ENCODE peak calls at places on chromosome 1, in five cellular contexts. Z is stomach, P is NT2/D1, V is mammary epithelial cell, S is heart left ventricle. R is an unnamed sample.

GRCh38 chr1:112454316-112454715 is 54.4 kb upstream of the WNT2B start:
- DNase-seq in Z (no peak), P (no peak), V (peak; percentile 5), S (no peak), R (no peak)

GRCh38 chr1:24027838-24028468 is 47.8 kb upstream of the SRSF10 start:
- DNase-seq in Z (no peak), P (no peak), V (peak; percentile 47), S (no peak), R (no peak)

GRCh38 chr1:243233908-243234307 is 21.2 kb downstream of the CEP170 start:
- DNase-seq in Z (no peak), P (no peak), V (no peak), S (no peak), R (no peak)

GRCh38 chr1:206449566-206449965 is 20.7 kb upstream of the IKBKE start:
- DNase-seq in Z (no peak), P (no peak), V (peak; percentile 24), S (no peak), R (no peak)

GRCh38 chr1:8822383-8823294 is 5.2 kb upstream of the RERE start:
- DNase-seq in Z (peak; percentile 24), P (no peak), V (peak; percentile 84), S (no peak), R (no peak)

GRCh38 chr1:2595261-2595811 is 8.8 kb downstream of the PRXL2B start:
- DNase-seq in Z (no peak), P (no peak), V (no peak), S (no peak), R (no peak)

GRCh38 chr1:174393885-174394284 is 53.9 kb upstream of the GPR52 start:
- DNase-seq in Z (no peak), P (no peak), V (no peak), S (no peak), R (no peak)

GRCh38 chr1:14549897-14550635 is 48.4 kb upstream of the KAZN start:
- DNase-seq in Z (no peak), P (no peak), V (no peak), S (no peak), R (no peak)

GRCh38 chr1:119713538-119714456 is 2.1 kb downstream of the PHGDH start:
- DNase-seq in Z (no peak), P (peak; percentile 58), V (no peak), S (no peak), R (no peak)

GRCh38 chr1:119712342-119713038 is 756 bp downstream of the PHGDH start:
- DNase-seq in Z (peak; percentile 64), P (peak; percentile 62), V (peak; percentile 63), S (peak; percentile 81), R (peak; percentile 56)

GRCh38 chr1:119711804-119712341 is at the start of gene PHGDH:
- DNase-seq in Z (peak; percentile 75), P (peak; percentile 91), V (peak; percentile 88), S (peak; percentile 66), R (peak; percentile 41)

GRCh38 chr1:119714583-119714982 is 2.8 kb downstream of the PHGDH start:
- DNase-seq in Z (no peak), P (no peak), V (no peak), S (no peak), R (no peak)

GRCh38 chr1:119713039-119713537 is 1.4 kb downstream of the PHGDH start:
- DNase-seq in Z (no peak), P (no peak), V (no peak), S (no peak), R (no peak)
- H3K4me1 ChIP-seq in Z (peaks cover 27% of the 10 kb centered on the region), P (peaks cover 23% of the 10 kb centered on the region), V (peaks cover 4% of the 10 kb centered on the region), S (no peaks in the 10 kb centered on the region), R (peaks cover 12% of the 10 kb centered on the region)

GRCh38 chr1:21051177-21051576 is 125.5 kb downstream of the EIF4G3 start:
- DNase-seq in Z (no peak), P (no peak), V (no peak), S (no peak), R (no peak)
- H3K4me1 ChIP-seq in Z (peaks cover 10% of the 10 kb centered on the region), P (no peaks in the 10 kb centered on the region), V (no peaks in the 10 kb centered on the region), S (no peaks in the 10 kb centered on the region), R (no peaks in the 10 kb centered on the region)

GRCh38 chr1:156975084-156975483 is 54.7 kb downstream of the LRRC71 start:
- DNase-seq in Z (no peak), P (peak; percentile 51), V (no peak), S (no peak), R (no peak)
- H3K4me1 ChIP-seq in Z (peaks cover 2% of the 10 kb centered on the region), P (no peaks in the 10 kb centered on the region), V (no peaks in the 10 kb centered on the region), S (no peaks in the 10 kb centered on the region), R (no peaks in the 10 kb centered on the region)

DNA sequence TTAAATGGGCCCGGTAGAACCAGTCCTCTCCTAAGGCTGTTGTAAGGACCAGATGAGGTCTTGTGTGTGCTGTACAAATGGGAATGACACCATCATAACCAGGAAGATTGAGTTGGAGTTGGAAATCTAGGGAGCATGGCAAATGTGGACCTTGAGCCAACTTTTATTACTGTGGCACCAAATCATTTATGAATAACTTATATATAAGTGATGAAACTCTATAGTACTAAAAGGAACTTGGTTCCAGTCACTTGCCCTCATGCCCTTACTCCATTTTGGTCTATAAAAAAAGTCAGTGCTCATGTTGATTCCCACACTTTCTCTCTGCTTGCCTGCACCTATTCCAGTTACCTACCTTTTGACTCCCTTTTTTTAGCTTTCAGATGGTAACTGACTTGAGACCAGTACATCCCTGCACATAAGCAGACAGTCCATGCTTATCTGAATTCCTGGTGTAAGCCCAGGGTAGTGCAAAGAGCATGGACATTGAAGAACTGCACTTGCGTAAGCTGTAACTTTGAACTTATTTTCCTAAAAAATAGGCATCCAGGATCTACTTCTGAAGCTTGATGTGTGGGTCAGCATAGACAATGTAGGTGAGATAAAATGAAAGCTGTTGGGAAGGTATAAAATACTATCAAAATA is 210.6 kb downstream of the PBX1 start:
- DNase-seq in Z (no peak), P (no peak), V (no peak), S (no peak), R (no peak)
- H3K4me1 ChIP-seq in Z (peaks cover 38% of the 10 kb centered on the region), P (peaks cover 6% of the 10 kb centered on the region), V (peaks cover 41% of the 10 kb centered on the region), S (peaks cover 25% of the 10 kb centered on the region), R (peaks cover 19% of the 10 kb centered on the region)

DNA sequence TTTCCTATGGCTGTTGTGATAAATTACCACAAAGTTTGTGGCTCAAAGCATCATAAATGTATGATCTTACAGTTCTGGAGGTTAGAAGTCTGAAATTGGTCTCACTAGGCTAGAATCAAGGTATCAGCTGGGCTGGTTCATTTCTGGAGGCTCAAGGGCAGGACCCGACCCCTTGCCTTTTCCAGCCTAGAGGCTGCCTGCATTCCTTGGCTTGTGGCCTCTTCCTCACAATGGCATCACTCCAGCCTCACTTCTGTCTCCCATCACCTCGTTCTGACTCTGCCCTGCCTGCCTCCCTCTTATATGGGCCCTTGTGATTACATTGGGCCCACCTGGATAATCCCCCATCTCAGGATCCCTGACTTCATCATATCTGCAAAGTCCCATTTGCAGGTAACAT is 8.0 kb downstream of the COQ8A start:
- DNase-seq in Z (no peak), P (no peak), V (no peak), S (no peak), R (no peak)
- H3K4me1 ChIP-seq in Z (peaks cover 69% of the 10 kb centered on the region), P (peaks cover 12% of the 10 kb centered on the region), V (no peaks in the 10 kb centered on the region), S (peaks cover 22% of the 10 kb centered on the region), R (peaks cover 37% of the 10 kb centered on the region)

GRCh38 chr1:26726784-26727183 is 31.0 kb downstream of the ARID1A start:
- DNase-seq in Z (no peak), P (no peak), V (no peak), S (no peak), R (no peak)

GRCh38 chr1:26724118-26724517 is 28.3 kb downstream of the ARID1A start:
- DNase-seq in Z (no peak), P (no peak), V (no peak), S (no peak), R (no peak)

GRCh38 chr1:26724938-26725337 is 29.1 kb downstream of the ARID1A start:
- DNase-seq in Z (no peak), P (peak; percentile 89), V (no peak), S (no peak), R (no peak)

GRCh38 chr1:26721669-26722355 is 26.0 kb downstream of the ARID1A start:
- DNase-seq in Z (no peak), P (no peak), V (no peak), S (no peak), R (no peak)

GRCh38 chr1:26723013-26723991 is 27.5 kb downstream of the ARID1A start:
- DNase-seq in Z (peak; percentile 89), P (peak; percentile 87), V (peak; percentile 93), S (peak; percentile 94), R (peak; percentile 80)
- H3K4me1 ChIP-seq in Z (peaks cover 91% of the 10 kb centered on the region), P (peaks cover 5% of the 10 kb centered on the region), V (peaks cover 31% of the 10 kb centered on the region), S (peaks cover 42% of the 10 kb centered on the region), R (peaks cover 63% of the 10 kb centered on the region)

DNA sequence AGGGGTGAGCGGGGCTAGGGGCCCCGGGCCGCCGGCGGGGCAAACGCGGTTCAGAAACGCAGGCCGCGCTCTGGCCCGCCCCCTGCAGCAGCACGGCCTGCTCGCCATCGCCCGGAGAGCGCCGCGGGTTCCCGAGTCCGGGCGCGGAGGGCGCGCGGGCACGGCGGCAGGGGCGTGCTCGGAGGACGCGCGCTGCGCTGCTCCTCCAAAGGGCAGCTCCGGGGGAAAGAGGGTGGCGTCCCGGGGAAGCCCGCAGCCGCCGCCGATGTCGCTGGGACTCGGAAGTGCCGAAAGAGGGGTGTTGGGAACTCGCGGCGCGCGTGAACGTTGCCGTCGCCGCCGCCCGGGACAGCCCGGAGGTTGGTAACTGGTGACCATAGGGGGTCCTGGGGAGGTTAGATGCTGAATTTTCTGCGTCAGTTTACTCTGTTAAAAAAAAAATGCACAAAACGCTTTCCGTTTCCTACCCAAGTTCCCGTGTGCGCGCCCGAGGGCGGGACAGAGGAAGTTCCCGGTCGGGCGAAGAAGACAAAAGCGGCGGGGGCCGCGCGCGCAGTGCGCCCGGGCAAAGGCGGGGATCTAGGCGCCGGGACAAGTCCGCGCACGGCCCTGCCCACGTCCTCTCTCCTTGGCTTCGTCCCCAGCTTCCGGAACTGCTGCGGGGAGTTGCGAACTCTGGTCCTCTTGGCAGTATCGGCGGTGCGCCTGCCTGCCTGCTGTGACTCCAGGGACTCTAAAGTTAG is at the start of gene HHAT:
- DNase-seq in Z (peak; percentile 79), P (peak; percentile 71), V (peak; percentile 81), S (peak; percentile 92), R (peak; percentile 91)
- H3K4me1 ChIP-seq in Z (peaks cover 18% of the 10 kb centered on the region), P (no peaks in the 10 kb centered on the region), V (peaks cover 30% of the 10 kb centered on the region), S (no peaks in the 10 kb centered on the region), R (peaks cover 15% of the 10 kb centered on the region)

GRCh38 chr1:63664742-63665141 is 71.5 kb downstream of the PGM1 start:
- DNase-seq in Z (no peak), P (no peak), V (no peak), S (no peak), R (no peak)
- H3K4me1 ChIP-seq in Z (no peaks in the 10 kb centered on the region), P (peaks cover 9% of the 10 kb centered on the region), V (peaks cover 61% of the 10 kb centered on the region), S (no peaks in the 10 kb centered on the region), R (no peaks in the 10 kb centered on the region)

DNA sequence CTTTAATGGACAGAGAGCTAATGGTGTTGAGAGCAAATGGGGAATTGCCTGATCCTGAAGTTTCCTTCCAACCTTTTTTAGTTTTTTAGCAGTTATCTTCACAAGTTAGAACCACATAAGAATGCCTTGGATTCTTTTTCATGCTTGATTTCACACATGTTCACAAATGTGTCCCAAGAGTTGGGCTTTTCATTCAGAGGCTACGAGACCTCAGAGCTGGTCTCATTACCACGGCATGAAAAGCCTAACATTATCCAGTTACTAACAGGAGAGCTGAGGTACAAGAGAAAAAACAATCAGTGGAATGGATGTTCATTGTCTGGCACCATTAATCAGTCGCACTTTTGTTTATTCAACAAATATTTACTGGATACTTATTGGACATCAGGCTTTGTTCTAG is 340.7 kb downstream of the ZNF326 start:
- DNase-seq in Z (no peak), P (no peak), V (no peak), S (no peak), R (no peak)
- H3K4me1 ChIP-seq in Z (no peaks in the 10 kb centered on the region), P (no peaks in the 10 kb centered on the region), V (no peaks in the 10 kb centered on the region), S (no peaks in the 10 kb centered on the region), R (no peaks in the 10 kb centered on the region)

R was measured in mucosa of descending colon.